ENCODE peak calls at places on chromosomes 3 and 15, in eight cellular contexts. P is adrenal gland, K is left ventricle myocardium inferior, T is spleen, N is breast epithelium, O is heart left ventricle, Y is Panc1, Q is endothelial cell of umbilical vein. W is an unnamed sample.

GRCh38 chr3:191492601-191493000 is 31.6 kb downstream of the PYDC2 start:
- DNase-seq in O (no peak), K (no peak), P (no peak), N (no peak), Q (peak), Y (no peak), T (no peak), W (no peak)

GRCh38 chr15:96327155-96327741 is 3.3 kb upstream of the NR2F2 start:
- DNase-seq in Q (peak), N (peak), Y (no peak), K (no peak), T (no peak), O (no peak), P (peak), W (no peak)

GRCh38 chr3:39434574-39434973 is 28.1 kb downstream of the RPSA start:
- DNase-seq in K (no peak), T (no peak), Y (no peak), Q (no peak), N (no peak), O (no peak), P (no peak), W (peak)

GRCh38 chr3:29313981-29314726 is 33.3 kb downstream of the RBMS3 start:
- DNase-seq in T (no peak), O (no peak), Y (no peak), N (no peak), P (no peak), K (no peak), Q (peak), W (no peak)

GRCh38 chr3:182212479-182213076 is 500.9 kb downstream of the SOX2 start:
- DNase-seq in Q (peak), P (peak), O (peak), Y (peak), K (peak), N (peak), T (no peak), W (no peak)

GRCh38 chr3:176302271-176302670 is 895.0 kb downstream of the TBL1XR1 start:
- DNase-seq in Q (no peak), N (no peak), P (no peak), Y (no peak), K (no peak), T (no peak), O (no peak), W (no peak)

GRCh38 chr15:31304074-31304648 is 22.5 kb upstream of the KLF13 start:
- DNase-seq in P (peak), N (no peak), K (no peak), O (no peak), Q (no peak), T (peak), Y (no peak), W (no peak)

GRCh38 chr3:11096266-11097135 is 57.8 kb upstream of the HRH1 start:
- DNase-seq in Y (no peak), Q (peak), O (peak), N (peak), T (no peak), K (peak), P (peak), W (peak)

GRCh38 chr3:60277376-60277800 is 973.9 kb downstream of the FHIT start:
- DNase-seq in K (no peak), T (no peak), Q (no peak), O (no peak), P (no peak), Y (no peak), N (no peak), W (no peak)

GRCh38 chr3:4865714-4866113 is 113.5 kb upstream of the BHLHE40 start:
- DNase-seq in Y (no peak), T (no peak), P (no peak), Q (no peak), O (no peak), N (no peak), K (no peak), W (no peak)

GRCh38 chr3:4862973-4863372 is 116.3 kb upstream of the BHLHE40 start:
- DNase-seq in O (no peak), Y (no peak), P (no peak), K (no peak), T (no peak), N (no peak), Q (no peak), W (no peak)

GRCh38 chr3:4864503-4864902 is 114.7 kb upstream of the BHLHE40 start:
- DNase-seq in O (no peak), P (no peak), K (no peak), T (no peak), Y (no peak), Q (no peak), N (no peak), W (no peak)

DNA sequence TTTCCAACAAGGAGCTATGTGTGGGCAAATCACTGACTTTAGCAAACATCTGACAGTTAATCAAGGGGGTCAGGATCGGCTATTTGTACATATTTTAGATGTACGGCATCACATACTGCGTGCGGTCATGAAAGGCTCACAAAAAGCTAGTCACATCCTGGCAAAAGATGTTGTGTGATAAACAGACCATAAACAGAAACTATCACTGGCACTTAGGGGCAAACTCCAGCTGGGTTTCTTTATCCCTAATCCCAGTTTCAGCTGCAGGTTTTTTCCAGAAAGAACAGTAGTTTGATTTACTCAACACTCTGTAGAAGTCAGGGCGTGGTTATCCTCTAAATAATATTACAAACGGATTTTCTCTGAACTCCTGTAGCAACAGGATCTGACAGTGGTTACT is 112.4 kb upstream of the BHLHE40 start:
- DNase-seq in P (no peak), O (no peak), T (no peak), Y (no peak), Q (peak), K (no peak), N (no peak), W (no peak)
- H3K27ac ChIP-seq in P (peak), O (peak), T (peak), Y (peak), Q (peak), K (peak), N (peak), W (no peak)

GRCh38 chr3:138943724-138944131 is 3.2 kb downstream of the FOXL2 start:
- DNase-seq in K (no peak), N (no peak), P (no peak), Q (peak), T (no peak), Y (no peak), O (no peak), W (no peak)

GRCh38 chr3:138945646-138946553 is 1.0 kb downstream of the FOXL2 start:
- DNase-seq in K (no peak), Y (no peak), O (no peak), N (no peak), P (no peak), T (peak), Q (no peak), W (no peak)

GRCh38 chr3:138942861-138943623 is 3.9 kb downstream of the FOXL2 start:
- DNase-seq in O (no peak), N (no peak), T (no peak), K (no peak), Q (no peak), P (no peak), Y (no peak), W (no peak)

GRCh38 chr3:138944842-138945645 is 1.9 kb downstream of the FOXL2 start:
- DNase-seq in T (peak), O (no peak), Q (no peak), P (no peak), K (no peak), Y (no peak), N (no peak), W (no peak)

DNA sequence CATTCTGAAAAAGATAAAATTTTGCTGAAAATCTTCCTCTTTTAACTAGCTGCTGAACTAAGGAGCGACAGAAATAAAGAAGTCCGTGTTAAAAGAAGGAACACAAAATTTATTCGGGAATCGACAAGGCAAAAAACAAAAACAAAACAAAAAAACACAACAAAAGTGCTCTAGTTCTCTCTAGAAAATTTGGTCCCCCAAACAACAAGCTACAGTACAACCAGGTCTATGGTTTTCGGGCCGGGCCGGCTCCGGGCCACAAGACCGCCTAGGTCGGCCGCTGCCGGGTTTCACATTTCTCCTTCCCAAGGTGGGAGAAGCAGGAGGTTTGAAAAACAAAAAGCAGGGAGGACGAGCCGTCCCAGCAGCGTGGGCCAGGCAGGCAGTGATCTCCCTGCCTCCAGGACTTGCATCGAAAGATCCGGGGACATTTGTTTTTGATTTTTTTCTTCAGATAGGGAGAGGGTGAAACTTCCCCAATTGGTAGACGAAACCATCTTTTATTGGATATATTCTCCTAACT is 2.7 kb downstream of the FOXL2 start:
- DNase-seq in P (no peak), Y (no peak), Q (no peak), K (no peak), T (peak), O (no peak), N (no peak), W (no peak)
- H3K27ac ChIP-seq in P (no peak), Y (peak), Q (no peak), K (no peak), T (no peak), O (no peak), N (no peak), W (no peak)

GRCh38 chr3:23752126-23752525 is 53.6 kb upstream of the UBE2E1 start:
- DNase-seq in P (peak), N (no peak), T (no peak), K (no peak), O (no peak), Q (no peak), Y (no peak), W (no peak)

GRCh38 chr3:23748398-23749110 is 57.2 kb upstream of the UBE2E1 start:
- DNase-seq in T (no peak), O (no peak), P (no peak), K (no peak), N (no peak), Q (no peak), Y (no peak), W (no peak)

GRCh38 chr3:23749589-23749988 is 56.2 kb upstream of the UBE2E1 start:
- DNase-seq in Q (no peak), T (no peak), K (no peak), O (no peak), N (no peak), P (peak), Y (no peak), W (no peak)

GRCh38 chr3:23751485-23751811 is 54.3 kb upstream of the UBE2E1 start:
- DNase-seq in N (no peak), O (no peak), Q (peak), Y (no peak), P (no peak), T (no peak), K (no peak), W (no peak)

GRCh38 chr3:23750573-23751484 is 54.9 kb upstream of the UBE2E1 start:
- DNase-seq in Q (no peak), O (no peak), N (no peak), P (no peak), T (no peak), K (no peak), Y (no peak), W (no peak)
- H3K27ac ChIP-seq in Q (no peak), O (no peak), N (no peak), P (no peak), T (no peak), K (peak), Y (no peak), W (no peak)

DNA sequence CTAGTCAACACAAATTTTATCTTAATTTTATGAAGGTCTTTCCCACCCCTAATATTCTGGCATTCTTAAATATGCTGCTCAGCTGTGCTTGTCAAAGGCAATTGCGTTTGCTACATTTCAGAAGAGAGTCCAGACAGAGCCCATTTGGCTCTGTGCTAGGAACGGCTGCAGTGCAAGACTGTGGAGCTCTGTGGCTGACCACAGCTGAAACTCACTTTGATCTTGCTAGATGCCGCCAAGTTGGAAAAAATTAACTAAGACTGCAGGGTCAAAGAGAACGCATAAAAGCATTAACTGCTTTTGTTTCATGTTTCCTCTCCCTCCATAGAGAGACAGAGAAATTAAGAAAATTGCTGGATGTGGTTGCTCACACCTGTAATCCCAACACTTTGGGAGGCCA is 7.6 kb upstream of the PPP1R2 start:
- DNase-seq in K (no peak), T (no peak), N (no peak), Y (no peak), O (no peak), P (no peak), Q (no peak), W (no peak)
- H3K27ac ChIP-seq in K (peak), T (peak), N (no peak), Y (no peak), O (no peak), P (no peak), Q (no peak), W (no peak)

DNA sequence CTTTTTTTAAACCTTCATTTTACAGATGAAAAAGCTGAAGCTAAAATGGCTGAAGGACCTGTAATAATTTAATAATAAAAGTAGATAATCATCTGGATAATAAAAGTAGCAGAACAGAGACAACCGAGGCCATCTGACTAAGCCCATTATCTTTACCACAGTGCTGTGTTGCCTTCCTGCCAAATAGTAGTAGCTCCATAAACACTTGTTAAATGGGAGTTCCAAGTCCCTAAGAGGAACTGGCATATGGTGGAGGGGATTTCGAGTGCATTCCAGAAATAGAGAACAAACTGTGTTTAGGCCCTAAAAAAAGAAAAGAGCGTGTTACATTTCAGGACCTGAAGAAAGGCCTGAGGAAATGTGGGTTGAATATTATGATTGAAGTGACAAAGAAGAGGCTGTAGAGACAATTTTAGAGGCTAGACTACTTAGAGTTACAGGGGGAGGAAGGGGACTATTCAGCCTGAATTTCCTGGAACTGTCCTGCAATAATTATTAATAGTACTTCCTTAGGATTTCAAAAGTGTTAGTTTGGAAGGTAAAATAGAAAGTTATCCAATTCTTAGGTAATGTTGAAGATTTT is 424.3 kb downstream of the ROBO2 start:
- DNase-seq in P (no peak), T (no peak), O (no peak), Y (no peak), K (no peak), Q (no peak), N (no peak), W (no peak)
- H3K27ac ChIP-seq in P (no peak), T (no peak), O (no peak), Y (no peak), K (no peak), Q (no peak), N (no peak), W (peak)